ENCODE peak calls at places on chromosomes 3 and 15, in four cellular contexts. H, N, K and Y are unnamed samples.

GRCh38 chr3:134211797-134212196 is 38.9 kb downstream of the RYK start:
- DNase-seq in H (no peak), N (peak), K (peak), Y (no peak)

GRCh38 chr15:31102374-31103342 is 1.1 kb upstream of the TRPM1 start:
- DNase-seq in H (no peak), N (no peak), K (no peak), Y (no peak)

GRCh38 chr3:62007036-62007435 is 366.3 kb downstream of the FEZF2 start:
- DNase-seq in H (no peak), N (no peak), K (no peak), Y (no peak)

GRCh38 chr3:70298385-70298784 is 14.1 kb downstream of the MDFIC2 start:
- DNase-seq in H (no peak), N (no peak), K (no peak), Y (no peak)

GRCh38 chr15:68792901-68793766 is 27.6 kb downstream of the ANP32A start:
- DNase-seq in H (peak), N (peak), K (no peak), Y (no peak)

GRCh38 chr3:8301977-8302589 is 199.5 kb upstream of the LMCD1 start:
- DNase-seq in H (no peak), N (no peak), K (peak), Y (no peak)

GRCh38 chr3:24258260-24258659 is 236.4 kb downstream of the THRB start:
- DNase-seq in H (no peak), N (no peak), K (no peak), Y (no peak)

GRCh38 chr3:185737020-185737419 is 87.8 kb downstream of the IGF2BP2 start:
- DNase-seq in H (no peak), N (no peak), K (no peak), Y (no peak)

GRCh38 chr3:56780935-56781334 is 20.8 kb downstream of the ARHGEF3 start:
- DNase-seq in H (no peak), N (no peak), K (no peak), Y (no peak)

GRCh38 chr3:129827765-129828164 is 65.7 kb downstream of the TMCC1 start:
- DNase-seq in H (no peak), N (no peak), K (no peak), Y (no peak)

GRCh38 chr3:123138819-123139517 is 62.8 kb upstream of the SEC22A start:
- DNase-seq in H (no peak), N (no peak), K (no peak), Y (no peak)

GRCh38 chr15:89382288-89382687 is 47.7 kb upstream of the POLG start:
- DNase-seq in H (no peak), N (no peak), K (no peak), Y (no peak)
- TF ChIP-seq POLR2AphosphoS5 in H (no peak), N (no peak), K (no peak), Y (no peak)

DNA sequence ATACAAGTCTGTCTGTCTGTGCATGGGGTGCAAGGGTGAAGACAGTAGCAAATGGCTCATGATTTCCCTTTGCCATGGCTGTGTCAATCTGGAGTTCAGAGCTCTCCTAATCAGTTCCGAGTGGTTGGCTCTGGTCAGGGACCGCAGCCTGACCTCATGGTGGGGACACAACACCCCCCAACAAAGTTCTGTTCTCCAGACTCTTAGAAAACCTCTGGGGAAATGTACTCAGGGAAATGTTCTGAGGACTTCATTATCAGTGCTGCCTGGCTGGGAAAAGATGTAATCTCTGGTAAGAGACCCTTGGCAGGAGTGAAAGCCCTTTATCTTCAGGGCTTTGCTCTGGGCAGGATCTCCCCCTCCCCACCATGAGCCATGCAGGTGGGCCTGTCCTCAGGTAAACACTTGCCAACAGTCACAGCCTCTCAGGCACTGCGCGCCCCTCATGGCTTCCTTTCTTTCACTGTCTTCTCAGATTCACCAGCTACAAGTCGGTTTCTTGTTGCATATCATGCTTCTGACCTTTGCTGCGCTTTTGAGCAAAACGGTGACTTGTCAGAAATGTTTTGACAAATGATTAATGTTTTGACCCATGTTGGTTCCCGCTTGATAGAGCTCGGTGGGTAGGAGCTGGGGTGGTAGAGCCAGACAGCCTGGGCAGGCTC is 95.5 kb downstream of the ST6GAL1 start:
- DNase-seq in H (no peak), N (no peak), K (no peak), Y (no peak)
- H3K4me3 ChIP-seq in H (no peak), N (no peak), K (no peak), Y (no peak)

DNA sequence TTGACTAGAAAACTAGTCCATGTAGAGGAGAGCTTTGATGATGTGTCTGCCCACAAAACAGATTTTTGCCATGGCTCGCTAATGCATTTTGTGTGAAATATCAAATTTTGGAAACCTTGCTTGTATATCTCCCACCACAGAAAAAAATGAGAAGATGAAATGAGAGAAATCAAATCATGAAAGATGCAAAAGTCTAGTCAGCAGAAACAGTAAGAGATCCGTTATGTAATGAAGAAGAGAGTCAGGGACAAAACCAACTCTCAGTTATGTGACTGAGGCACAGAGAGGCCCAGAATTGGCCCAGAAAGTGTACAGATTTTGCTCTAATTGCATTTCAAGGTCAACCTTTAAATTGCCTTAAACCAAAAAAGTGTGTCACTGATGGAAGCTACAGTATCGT is 107.0 kb downstream of the FILIP1L start:
- DNase-seq in H (no peak), N (no peak), K (no peak), Y (no peak)
- H3K27ac ChIP-seq in H (no peak), N (peak), K (no peak), Y (no peak)

DNA sequence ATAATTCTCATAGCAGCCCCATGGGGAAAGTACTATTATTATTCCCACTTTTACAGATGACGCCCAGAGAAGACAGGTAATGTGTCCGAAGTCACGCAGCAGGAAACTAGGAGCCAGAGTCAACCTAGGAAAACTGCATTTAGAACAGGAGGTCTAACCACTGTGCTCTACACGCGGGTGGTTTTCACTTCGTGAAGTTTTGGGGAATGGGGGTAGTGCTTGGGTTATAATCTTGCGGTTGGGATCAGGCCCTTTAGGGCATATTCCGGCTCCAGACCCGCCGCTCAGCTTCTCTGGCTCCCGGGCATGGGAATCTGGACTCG is 5.2 kb downstream of the TPM1 start:
- DNase-seq in H (no peak), N (no peak), K (no peak), Y (no peak)
- TF ChIP-seq POLR2AphosphoS5 in H (no peak), N (no peak), K (no peak), Y (no peak)

GRCh38 chr3:30626443-30627181 is 20.2 kb downstream of the TGFBR2 start:
- DNase-seq in H (no peak), N (no peak), K (peak), Y (no peak)

GRCh38 chr3:30630238-30631030 is 24.0 kb downstream of the TGFBR2 start:
- DNase-seq in H (no peak), N (no peak), K (no peak), Y (no peak)

GRCh38 chr3:30629736-30630135 is 23.3 kb downstream of the TGFBR2 start:
- DNase-seq in H (no peak), N (no peak), K (no peak), Y (no peak)

GRCh38 chr3:30628931-30629590 is 22.7 kb downstream of the TGFBR2 start:
- DNase-seq in H (no peak), N (no peak), K (no peak), Y (no peak)

GRCh38 chr3:30628188-30628930 is 22.0 kb downstream of the TGFBR2 start:
- DNase-seq in H (no peak), N (no peak), K (no peak), Y (no peak)
- H3K4me3 ChIP-seq in H (no peak), N (no peak), K (no peak), Y (no peak)

DNA sequence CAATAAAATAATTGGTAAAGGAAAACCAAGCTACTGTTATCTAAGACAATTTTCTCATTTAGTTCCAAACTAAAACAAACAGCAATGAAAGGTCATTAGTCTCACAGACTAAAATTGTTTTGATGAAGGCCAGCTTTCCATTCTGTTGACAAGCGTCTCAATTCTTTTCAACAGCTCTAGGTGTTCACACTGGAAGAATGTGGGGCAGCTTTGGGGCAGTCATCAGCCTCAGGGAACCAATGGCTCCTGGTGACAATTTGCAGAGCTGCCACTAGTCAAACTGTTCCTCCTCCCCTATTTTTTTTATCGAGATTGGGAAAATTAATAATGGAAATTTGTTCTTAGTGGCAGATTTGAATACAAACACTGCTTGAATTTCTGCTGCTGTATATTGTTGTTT is 104.2 kb downstream of the MEIS2 start:
- DNase-seq in H (no peak), N (no peak), K (no peak), Y (no peak)
- H3K27ac ChIP-seq in H (no peak), N (no peak), K (no peak), Y (no peak)

DNA sequence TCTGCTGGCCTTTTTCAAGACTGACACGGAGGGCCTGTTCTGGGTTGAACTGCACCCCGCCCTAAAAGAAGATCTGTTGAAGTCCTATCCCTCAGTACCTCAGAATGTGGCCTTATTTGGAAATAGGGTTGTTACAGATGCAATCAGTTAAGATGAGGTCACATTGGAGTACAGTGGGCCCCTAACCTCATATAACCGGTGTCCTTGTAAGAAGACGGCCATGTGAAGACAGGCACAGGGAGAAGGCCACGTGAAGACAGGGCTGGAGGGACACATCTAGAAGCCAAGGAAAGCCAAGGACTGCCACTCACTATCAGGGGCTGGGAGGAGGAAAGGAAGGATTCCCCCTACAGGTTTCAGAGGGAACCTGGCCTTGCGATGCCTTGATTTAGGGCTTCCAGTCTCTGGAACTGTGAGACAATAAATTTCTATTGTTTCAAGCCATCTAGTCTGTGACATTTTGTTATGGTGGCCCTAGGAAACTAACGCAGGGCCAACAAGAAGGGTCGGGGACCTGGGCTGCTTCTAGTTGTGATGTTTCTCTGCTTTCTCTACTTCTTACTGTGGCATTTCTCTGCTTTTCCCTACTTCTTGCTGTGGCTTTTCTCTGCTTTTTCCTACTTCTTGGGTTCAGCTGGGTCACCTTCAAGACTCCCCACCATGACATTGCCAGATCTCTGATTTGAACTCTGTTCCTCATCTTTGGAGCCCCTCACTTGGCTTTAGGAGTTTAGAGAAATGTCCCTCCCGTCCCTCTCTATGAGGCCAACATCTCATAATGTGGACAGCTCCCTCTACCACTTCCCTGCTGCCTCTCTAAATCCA is 4.8 kb upstream of the CCDC174 start:
- DNase-seq in H (no peak), N (no peak), K (no peak), Y (no peak)
- TF ChIP-seq POLR2AphosphoS5 in H (no peak), N (no peak), K (no peak), Y (no peak)

DNA sequence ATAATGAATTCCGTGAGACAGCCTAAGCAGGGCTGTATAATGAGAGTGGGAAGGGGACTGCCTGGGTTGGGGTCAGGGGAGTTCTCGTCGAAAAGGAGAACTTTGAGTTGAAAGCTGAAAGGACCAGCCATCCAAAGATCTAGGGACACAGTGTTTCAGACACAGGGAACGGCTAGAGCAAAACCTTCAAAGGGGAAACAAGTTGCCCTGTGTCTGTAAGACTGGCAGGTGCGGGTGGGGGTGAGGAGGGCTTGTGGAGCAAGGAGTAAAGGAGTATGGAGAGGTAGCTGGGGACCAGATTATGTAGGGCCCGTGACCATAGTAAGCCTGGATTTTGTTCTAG is 1.3 kb upstream of the SRP14 start:
- DNase-seq in H (no peak), N (no peak), K (no peak), Y (peak)
- H3K4me3 ChIP-seq in H (no peak), N (no peak), K (peak), Y (no peak)